ENCODE peak calls at places on chromosomes 12 and 14, in nine cellular contexts. One of them, this sample, is unnamed.

GRCh38 chr12:46983959-46984833 is 95.2 kb upstream of the PCED1B start:
- DNase-seq in colonic mucosa: peak; percentile 22
- DNase-seq in iPS DF 6.9: peak; percentile 43
- DNase-seq in CD8-positive, alpha-beta T cell: peak; percentile 49
- DNase-seq in cardiac muscle cell: peak; percentile 76
- DNase-seq in heart left ventricle: no peak
- DNase-seq in choroid plexus epithelial cell: peak; percentile 83
- DNase-seq in mesenchymal stem cell: peak; percentile 70
- DNase-seq in GM12865: peak; percentile 59
- DNase-seq in this sample: peak; percentile 52

GRCh38 chr14:81268016-81268416 is 47.3 kb upstream of the GTF2A1 start:
- DNase-seq in cardiac muscle cell: no peak
- DNase-seq in iPS DF 6.9: no peak
- DNase-seq in mesenchymal stem cell: peak; percentile 3
- DNase-seq in colonic mucosa: no peak
- DNase-seq in heart left ventricle: no peak
- DNase-seq in GM12865: no peak
- DNase-seq in choroid plexus epithelial cell: peak; percentile 11
- DNase-seq in CD8-positive, alpha-beta T cell: no peak
- DNase-seq in this sample: peak; percentile 98

GRCh38 chr12:115354007-115354452 is 670.1 kb upstream of the TBX3 start:
- DNase-seq in iPS DF 6.9: no peak
- DNase-seq in heart left ventricle: no peak
- DNase-seq in choroid plexus epithelial cell: peak; percentile 98
- DNase-seq in colonic mucosa: peak; percentile 56
- DNase-seq in mesenchymal stem cell: peak; percentile 97
- DNase-seq in GM12865: peak; percentile 65
- DNase-seq in CD8-positive, alpha-beta T cell: no peak
- DNase-seq in cardiac muscle cell: peak; percentile 96
- DNase-seq in this sample: no peak

GRCh38 chr14:61568572-61569011 is 126.7 kb upstream of the HIF1A start:
- DNase-seq in CD8-positive, alpha-beta T cell: peak; percentile 71
- DNase-seq in heart left ventricle: peak; percentile 75
- DNase-seq in iPS DF 6.9: no peak
- DNase-seq in choroid plexus epithelial cell: no peak
- DNase-seq in cardiac muscle cell: no peak
- DNase-seq in GM12865: peak; percentile 80
- DNase-seq in mesenchymal stem cell: no peak
- DNase-seq in colonic mucosa: peak; percentile 62
- DNase-seq in this sample: peak; percentile 65

GRCh38 chr12:113271853-113272561 is 50.7 kb downstream of the TPCN1 start:
- DNase-seq in heart left ventricle: peak; percentile 88
- DNase-seq in mesenchymal stem cell: peak; percentile 89
- DNase-seq in GM12865: no peak
- DNase-seq in colonic mucosa: peak; percentile 66
- DNase-seq in CD8-positive, alpha-beta T cell: no peak
- DNase-seq in cardiac muscle cell: peak; percentile 91
- DNase-seq in choroid plexus epithelial cell: peak; percentile 84
- DNase-seq in iPS DF 6.9: no peak
- DNase-seq in this sample: no peak

GRCh38 chr14:68544150-68544892 is 248.5 kb downstream of the ZFP36L1 start:
- DNase-seq in iPS DF 6.9: no peak
- DNase-seq in GM12865: no peak
- DNase-seq in heart left ventricle: no peak
- DNase-seq in cardiac muscle cell: peak; percentile 99
- DNase-seq in CD8-positive, alpha-beta T cell: no peak
- DNase-seq in choroid plexus epithelial cell: peak; percentile 98
- DNase-seq in colonic mucosa: peak; percentile 60
- DNase-seq in mesenchymal stem cell: peak; percentile 94
- DNase-seq in this sample: no peak

GRCh38 chr12:12480074-12480473 is 82.6 kb downstream of the DUSP16 start:
- DNase-seq in colonic mucosa: no peak
- DNase-seq in heart left ventricle: no peak
- DNase-seq in choroid plexus epithelial cell: no peak
- DNase-seq in mesenchymal stem cell: no peak
- DNase-seq in iPS DF 6.9: no peak
- DNase-seq in CD8-positive, alpha-beta T cell: no peak
- DNase-seq in cardiac muscle cell: no peak
- DNase-seq in GM12865: no peak
- DNase-seq in this sample: no peak

GRCh38 chr12:93573552-93574223 is 1.2 kb downstream of the SOCS2 start:
- DNase-seq in cardiac muscle cell: no peak
- DNase-seq in mesenchymal stem cell: peak; percentile 50
- DNase-seq in colonic mucosa: peak; percentile 55
- DNase-seq in GM12865: peak; percentile 10
- DNase-seq in iPS DF 6.9: no peak
- DNase-seq in heart left ventricle: no peak
- DNase-seq in choroid plexus epithelial cell: peak; percentile 21
- DNase-seq in CD8-positive, alpha-beta T cell: no peak
- DNase-seq in this sample: no peak

GRCh38 chr12:105474672-105475071 is 144.2 kb downstream of the C12orf75 start:
- DNase-seq in iPS DF 6.9: no peak
- DNase-seq in colonic mucosa: no peak
- DNase-seq in mesenchymal stem cell: no peak
- DNase-seq in cardiac muscle cell: no peak
- DNase-seq in GM12865: no peak
- DNase-seq in heart left ventricle: no peak
- DNase-seq in choroid plexus epithelial cell: no peak
- DNase-seq in CD8-positive, alpha-beta T cell: no peak
- DNase-seq in this sample: no peak

GRCh38 chr14:52876311-52876710 is 74.5 kb downstream of the FERMT2 start:
- DNase-seq in choroid plexus epithelial cell: peak; percentile 64
- DNase-seq in heart left ventricle: no peak
- DNase-seq in GM12865: no peak
- DNase-seq in cardiac muscle cell: peak; percentile 70
- DNase-seq in mesenchymal stem cell: peak; percentile 37
- DNase-seq in CD8-positive, alpha-beta T cell: no peak
- DNase-seq in colonic mucosa: no peak
- DNase-seq in iPS DF 6.9: no peak
- DNase-seq in this sample: no peak

GRCh38 chr12:49535921-49536525 is 2.8 kb upstream of the KCNH3 start:
- DNase-seq in iPS DF 6.9: no peak
- DNase-seq in GM12865: no peak
- DNase-seq in CD8-positive, alpha-beta T cell: no peak
- DNase-seq in mesenchymal stem cell: no peak
- DNase-seq in colonic mucosa: no peak
- DNase-seq in cardiac muscle cell: no peak
- DNase-seq in heart left ventricle: no peak
- DNase-seq in choroid plexus epithelial cell: no peak
- DNase-seq in this sample: no peak

GRCh38 chr12:49536526-49537195 is 2.2 kb upstream of the KCNH3 start:
- DNase-seq in heart left ventricle: no peak
- DNase-seq in GM12865: no peak
- DNase-seq in choroid plexus epithelial cell: no peak
- DNase-seq in mesenchymal stem cell: no peak
- DNase-seq in CD8-positive, alpha-beta T cell: peak; percentile 35
- DNase-seq in cardiac muscle cell: no peak
- DNase-seq in iPS DF 6.9: no peak
- DNase-seq in colonic mucosa: no peak
- DNase-seq in this sample: no peak

GRCh38 chr12:49538740-49539403 is at the start of gene KCNH3:
- DNase-seq in GM12865: peak; percentile 85
- DNase-seq in iPS DF 6.9: no peak
- DNase-seq in CD8-positive, alpha-beta T cell: peak; percentile 95
- DNase-seq in heart left ventricle: peak; percentile 93
- DNase-seq in choroid plexus epithelial cell: peak; percentile 64
- DNase-seq in colonic mucosa: peak; percentile 89
- DNase-seq in mesenchymal stem cell: peak; percentile 64
- DNase-seq in cardiac muscle cell: peak; percentile 78
- DNase-seq in this sample: peak; percentile 79

GRCh38 chr12:49537709-49538601 is 875 bp upstream of the KCNH3 start:
- DNase-seq in heart left ventricle: no peak
- DNase-seq in iPS DF 6.9: no peak
- DNase-seq in colonic mucosa: no peak
- DNase-seq in choroid plexus epithelial cell: no peak
- DNase-seq in CD8-positive, alpha-beta T cell: peak; percentile 60
- DNase-seq in mesenchymal stem cell: no peak
- DNase-seq in cardiac muscle cell: no peak
- DNase-seq in GM12865: no peak
- DNase-seq in this sample: no peak

GRCh38 chr12:49537231-49537708 is 1.6 kb upstream of the KCNH3 start:
- DNase-seq in colonic mucosa: no peak
- DNase-seq in CD8-positive, alpha-beta T cell: peak; percentile 46
- DNase-seq in GM12865: no peak
- DNase-seq in iPS DF 6.9: no peak
- DNase-seq in heart left ventricle: no peak
- DNase-seq in mesenchymal stem cell: no peak
- DNase-seq in choroid plexus epithelial cell: no peak
- DNase-seq in cardiac muscle cell: no peak
- DNase-seq in this sample: no peak
- H3K4me3 ChIP-seq in colonic mucosa: peak overlapping the region; percentile 46
- H3K4me3 ChIP-seq in CD8-positive, alpha-beta T cell: peak overlapping the region; percentile 76
- H3K4me3 ChIP-seq in GM12865: no peak overlapping the region
- H3K4me3 ChIP-seq in iPS DF 6.9: peak overlapping the region; percentile 13
- H3K4me3 ChIP-seq in heart left ventricle: peak overlapping the region; percentile 59
- H3K4me3 ChIP-seq in mesenchymal stem cell: peak overlapping the region; percentile 51
- H3K4me3 ChIP-seq in choroid plexus epithelial cell: no peak overlapping the region
- H3K4me3 ChIP-seq in cardiac muscle cell: peak overlapping the region; percentile 36
- H3K4me3 ChIP-seq in this sample: no peak overlapping the region

GRCh38 chr14:63480599-63480998 is 62.6 kb downstream of the PPP2R5E start:
- DNase-seq in heart left ventricle: no peak
- DNase-seq in choroid plexus epithelial cell: no peak
- DNase-seq in iPS DF 6.9: no peak
- DNase-seq in GM12865: no peak
- DNase-seq in CD8-positive, alpha-beta T cell: no peak
- DNase-seq in mesenchymal stem cell: no peak
- DNase-seq in colonic mucosa: no peak
- DNase-seq in cardiac muscle cell: no peak
- DNase-seq in this sample: no peak

GRCh38 chr14:63478024-63478423 is 65.2 kb downstream of the PPP2R5E start:
- DNase-seq in iPS DF 6.9: no peak
- DNase-seq in CD8-positive, alpha-beta T cell: no peak
- DNase-seq in colonic mucosa: no peak
- DNase-seq in choroid plexus epithelial cell: no peak
- DNase-seq in cardiac muscle cell: no peak
- DNase-seq in mesenchymal stem cell: no peak
- DNase-seq in GM12865: peak; percentile 90
- DNase-seq in heart left ventricle: no peak
- DNase-seq in this sample: peak; percentile 20

GRCh38 chr14:63474844-63475243 is 68.3 kb downstream of the PPP2R5E start:
- DNase-seq in heart left ventricle: no peak
- DNase-seq in CD8-positive, alpha-beta T cell: no peak
- DNase-seq in colonic mucosa: no peak
- DNase-seq in cardiac muscle cell: no peak
- DNase-seq in choroid plexus epithelial cell: no peak
- DNase-seq in iPS DF 6.9: no peak
- DNase-seq in GM12865: no peak
- DNase-seq in mesenchymal stem cell: no peak
- DNase-seq in this sample: no peak

GRCh38 chr14:63475761-63476160 is 67.4 kb downstream of the PPP2R5E start:
- DNase-seq in heart left ventricle: no peak
- DNase-seq in iPS DF 6.9: no peak
- DNase-seq in choroid plexus epithelial cell: no peak
- DNase-seq in mesenchymal stem cell: no peak
- DNase-seq in colonic mucosa: no peak
- DNase-seq in cardiac muscle cell: no peak
- DNase-seq in CD8-positive, alpha-beta T cell: no peak
- DNase-seq in GM12865: no peak
- DNase-seq in this sample: no peak

DNA sequence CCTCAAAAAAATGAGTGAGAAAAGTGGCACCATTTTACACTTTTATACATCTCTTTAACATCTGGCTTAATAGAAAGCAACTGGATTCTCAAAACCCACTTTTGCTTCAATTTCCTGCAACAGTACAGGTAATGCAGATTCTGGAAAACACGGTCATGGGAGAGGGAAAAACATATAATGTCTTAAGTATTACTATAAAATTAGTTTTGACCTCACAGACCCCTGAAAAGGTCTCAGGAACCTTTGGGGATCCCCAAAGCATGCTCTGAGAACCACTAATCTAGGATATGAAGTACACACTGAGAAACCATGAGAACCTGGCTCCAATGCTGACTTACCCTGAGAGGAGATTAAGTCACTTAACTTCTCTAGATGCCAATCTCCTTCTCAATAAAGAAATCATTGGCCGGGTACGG is 64.7 kb downstream of the PPP2R5E start:
- DNase-seq in GM12865: peak; percentile 81
- DNase-seq in cardiac muscle cell: no peak
- DNase-seq in iPS DF 6.9: no peak
- DNase-seq in colonic mucosa: no peak
- DNase-seq in mesenchymal stem cell: no peak
- DNase-seq in choroid plexus epithelial cell: no peak
- DNase-seq in heart left ventricle: no peak
- DNase-seq in CD8-positive, alpha-beta T cell: no peak
- DNase-seq in this sample: no peak
- H3K4me3 ChIP-seq in GM12865: peak overlapping the region; percentile 15
- H3K4me3 ChIP-seq in cardiac muscle cell: no peak overlapping the region
- H3K4me3 ChIP-seq in iPS DF 6.9: no peak overlapping the region
- H3K4me3 ChIP-seq in colonic mucosa: no peak overlapping the region
- H3K4me3 ChIP-seq in mesenchymal stem cell: no peak overlapping the region
- H3K4me3 ChIP-seq in choroid plexus epithelial cell: no peak overlapping the region
- H3K4me3 ChIP-seq in heart left ventricle: peak overlapping the region; percentile 24
- H3K4me3 ChIP-seq in CD8-positive, alpha-beta T cell: no peak overlapping the region
- H3K4me3 ChIP-seq in this sample: no peak overlapping the region

GRCh38 chr12:57149309-57149900 is 2.0 kb upstream of the LRP1-AS start:
- DNase-seq in mesenchymal stem cell: peak; percentile 82
- DNase-seq in choroid plexus epithelial cell: peak; percentile 82
- DNase-seq in CD8-positive, alpha-beta T cell: no peak
- DNase-seq in colonic mucosa: peak; percentile 82
- DNase-seq in GM12865: no peak
- DNase-seq in heart left ventricle: peak; percentile 81
- DNase-seq in cardiac muscle cell: peak; percentile 97
- DNase-seq in iPS DF 6.9: no peak
- DNase-seq in this sample: no peak

GRCh38 chr12:57151741-57152407 is 4.5 kb upstream of the LRP1-AS start:
- DNase-seq in colonic mucosa: no peak
- DNase-seq in mesenchymal stem cell: no peak
- DNase-seq in choroid plexus epithelial cell: peak; percentile 74
- DNase-seq in iPS DF 6.9: no peak
- DNase-seq in cardiac muscle cell: peak; percentile 86
- DNase-seq in CD8-positive, alpha-beta T cell: no peak
- DNase-seq in heart left ventricle: no peak
- DNase-seq in GM12865: no peak
- DNase-seq in this sample: no peak

GRCh38 chr12:57148469-57149308 is 1.3 kb upstream of the LRP1-AS start:
- DNase-seq in GM12865: no peak
- DNase-seq in iPS DF 6.9: no peak
- DNase-seq in mesenchymal stem cell: peak; percentile 87
- DNase-seq in CD8-positive, alpha-beta T cell: no peak
- DNase-seq in colonic mucosa: peak; percentile 77
- DNase-seq in heart left ventricle: peak; percentile 81
- DNase-seq in choroid plexus epithelial cell: peak; percentile 73
- DNase-seq in cardiac muscle cell: peak; percentile 90
- DNase-seq in this sample: no peak

GRCh38 chr12:57152408-57153038 is 5.1 kb upstream of the LRP1-AS start:
- DNase-seq in colonic mucosa: no peak
- DNase-seq in GM12865: no peak
- DNase-seq in heart left ventricle: no peak
- DNase-seq in CD8-positive, alpha-beta T cell: no peak
- DNase-seq in iPS DF 6.9: no peak
- DNase-seq in choroid plexus epithelial cell: peak; percentile 75
- DNase-seq in cardiac muscle cell: peak; percentile 66
- DNase-seq in mesenchymal stem cell: no peak
- DNase-seq in this sample: no peak

GRCh38 chr12:57150400-57150799 is 3.0 kb upstream of the LRP1-AS start:
- DNase-seq in CD8-positive, alpha-beta T cell: no peak
- DNase-seq in colonic mucosa: no peak
- DNase-seq in heart left ventricle: no peak
- DNase-seq in choroid plexus epithelial cell: no peak
- DNase-seq in GM12865: no peak
- DNase-seq in cardiac muscle cell: no peak
- DNase-seq in iPS DF 6.9: no peak
- DNase-seq in mesenchymal stem cell: no peak
- DNase-seq in this sample: no peak
- H3K4me3 ChIP-seq in CD8-positive, alpha-beta T cell: no peak overlapping the region
- H3K4me3 ChIP-seq in colonic mucosa: no peak overlapping the region
- H3K4me3 ChIP-seq in heart left ventricle: no peak overlapping the region
- H3K4me3 ChIP-seq in choroid plexus epithelial cell: no peak overlapping the region
- H3K4me3 ChIP-seq in GM12865: no peak overlapping the region
- H3K4me3 ChIP-seq in cardiac muscle cell: no peak overlapping the region
- H3K4me3 ChIP-seq in iPS DF 6.9: no peak overlapping the region
- H3K4me3 ChIP-seq in mesenchymal stem cell: peak overlapping the region; percentile 16
- H3K4me3 ChIP-seq in this sample: no peak overlapping the region

GRCh38 chr14:38208825-38209562 is 1.3 kb downstream of the SSTR1 start:
- DNase-seq in heart left ventricle: peak; percentile 56
- DNase-seq in CD8-positive, alpha-beta T cell: no peak
- DNase-seq in iPS DF 6.9: no peak
- DNase-seq in mesenchymal stem cell: peak; percentile 70
- DNase-seq in colonic mucosa: peak; percentile 83
- DNase-seq in cardiac muscle cell: peak; percentile 68
- DNase-seq in GM12865: no peak
- DNase-seq in choroid plexus epithelial cell: peak; percentile 53
- DNase-seq in this sample: no peak
- H3K4me3 ChIP-seq in heart left ventricle: peak overlapping the region; percentile 61
- H3K4me3 ChIP-seq in CD8-positive, alpha-beta T cell: peak overlapping the region; percentile 28
- H3K4me3 ChIP-seq in iPS DF 6.9: peak overlapping the region; percentile 8
- H3K4me3 ChIP-seq in mesenchymal stem cell: peak overlapping the region; percentile 65
- H3K4me3 ChIP-seq in colonic mucosa: peak overlapping the region; percentile 52
- H3K4me3 ChIP-seq in cardiac muscle cell: peak overlapping the region; percentile 12
- H3K4me3 ChIP-seq in GM12865: no peak overlapping the region
- H3K4me3 ChIP-seq in choroid plexus epithelial cell: peak overlapping the region; percentile 28
- H3K4me3 ChIP-seq in this sample: no peak overlapping the region

This sample was measured in Jurkat, Clone E6-1.